ENCODE peak calls at places on chromosomes 16 and 17, in eight cellular contexts. I, T, R, X, Y, L, E and K are unnamed samples.

GRCh38 chr16:81473561-81473960 is 29.0 kb downstream of the CMIP start:
- DNase-seq in L (no peak), T (no peak), E (no peak), Y (no peak), X (no peak), R (no peak), I (no peak), K (no peak)

GRCh38 chr17:14297161-14297851 is 3.6 kb upstream of the HS3ST3B1 start:
- DNase-seq in I (no peak), X (no peak), R (no peak), Y (peak; percentile 77), L (no peak), T (no peak), E (no peak), K (no peak)

GRCh38 chr17:16106161-16106891 is 106.7 kb downstream of the TTC19 start:
- DNase-seq in X (no peak), E (no peak), T (no peak), Y (no peak), R (no peak), L (no peak), I (no peak), K (no peak)

GRCh38 chr16:57637020-57637419 is 8.6 kb downstream of the ADGRG1 start:
- DNase-seq in I (no peak), X (no peak), T (no peak), E (no peak), Y (no peak), L (no peak), R (no peak), K (no peak)

GRCh38 chr17:40177275-40177874 is at the start of gene RAPGEFL1:
- DNase-seq in T (peak; percentile 66), R (peak; percentile 85), X (peak; percentile 83), Y (peak; percentile 88), L (peak; percentile 87), E (no peak), I (peak; percentile 52), K (peak; percentile 63)

GRCh38 chr17:64938290-64938689 is 19.0 kb upstream of the LRRC37A3 start:
- DNase-seq in X (no peak), L (no peak), T (no peak), E (no peak), I (no peak), R (no peak), Y (no peak), K (no peak)

GRCh38 chr17:76408037-76408849 is 23.8 kb downstream of the SPHK1 start:
- DNase-seq in I (peak; percentile 21), L (no peak), E (peak; percentile 42), R (peak; percentile 81), T (peak; percentile 53), X (peak; percentile 65), Y (peak; percentile 82), K (peak; percentile 74)

GRCh38 chr17:62676952-62677596 is 49.6 kb downstream of the MRC2 start:
- DNase-seq in R (no peak), X (no peak), Y (no peak), T (no peak), I (no peak), L (peak; percentile 49), E (no peak), K (no peak)

GRCh38 chr16:26740771-26741170 is 326.0 kb upstream of the C16orf82 start:
- DNase-seq in X (no peak), R (no peak), Y (no peak), E (no peak), I (no peak), L (no peak), T (no peak), K (no peak)

GRCh38 chr16:47578573-47578972 is 117.4 kb downstream of the PHKB start:
- DNase-seq in E (no peak), R (no peak), Y (no peak), I (no peak), X (no peak), T (no peak), L (no peak), K (no peak)

GRCh38 chr16:88558457-88559442 is 11.5 kb upstream of the ZC3H18 start:
- DNase-seq in E (peak; percentile 64), L (peak; percentile 89), I (no peak), X (no peak), R (peak; percentile 89), T (no peak), Y (peak; percentile 54), K (no peak)

GRCh38 chr17:62712011-62712615 is 84.6 kb downstream of the MRC2 start:
- DNase-seq in I (no peak), Y (no peak), T (no peak), L (peak; percentile 17), R (no peak), E (no peak), X (no peak), K (peak; percentile 28)

GRCh38 chr16:72979974-72980373 is 68.0 kb downstream of the ZFHX3 start:
- DNase-seq in R (no peak), X (no peak), L (no peak), Y (no peak), T (no peak), E (no peak), I (no peak), K (no peak)

GRCh38 chr16:85673529-85674417 is 15.0 kb downstream of the GINS2 start:
- DNase-seq in X (no peak), I (no peak), L (no peak), T (no peak), Y (no peak), R (peak; percentile 92), E (no peak), K (no peak)

GRCh38 chr16:57906385-57907316 is 64.3 kb downstream of the CNGB1 start:
- DNase-seq in R (no peak), T (no peak), L (no peak), E (no peak), I (no peak), Y (peak; percentile 74), X (no peak), K (no peak)

GRCh38 chr16:2992383-2993081 is 12.3 kb upstream of the PKMYT1 start:
- DNase-seq in X (no peak), T (no peak), R (no peak), E (no peak), L (no peak), Y (no peak), I (no peak), K (no peak)

GRCh38 chr17:34709108-34709779 is 129.9 kb downstream of the TMEM132E start:
- DNase-seq in I (no peak), X (no peak), L (no peak), Y (no peak), E (no peak), R (no peak), T (no peak), K (no peak)

GRCh38 chr16:79757163-79757562 is 156.6 kb upstream of the MAF start:
- DNase-seq in E (no peak), L (no peak), I (no peak), T (no peak), X (no peak), Y (peak; percentile 16), R (no peak), K (no peak)

GRCh38 chr17:16322636-16323035 is 30.6 kb downstream of the CENPV start:
- DNase-seq in R (no peak), L (no peak), Y (no peak), E (no peak), X (no peak), I (no peak), T (no peak), K (no peak)

GRCh38 chr16:54991525-54991924 is 60.9 kb downstream of the IRX5 start:
- DNase-seq in R (no peak), L (no peak), X (no peak), E (no peak), I (no peak), T (no peak), Y (no peak), K (no peak)

GRCh38 chr16:70757183-70757582 is 43.8 kb downstream of the VAC14 start:
- DNase-seq in R (no peak), T (no peak), I (no peak), L (no peak), E (no peak), X (no peak), Y (no peak), K (no peak)

GRCh38 chr17:2423271-2423670 is 22.4 kb upstream of the MNT start:
- DNase-seq in R (no peak), E (no peak), I (no peak), Y (no peak), T (no peak), X (no peak), L (no peak), K (no peak)

GRCh38 chr16:12330541-12330940 is 354.0 kb downstream of the SNX29 start:
- DNase-seq in Y (no peak), E (no peak), I (no peak), T (no peak), R (no peak), L (no peak), X (no peak), K (no peak)